ENCODE peak calls at places on chromosomes 5 and 9, in four cellular contexts. M is A549, Z is HepG2, B is GM12878. H is an unnamed sample.
A peak's percentile ranks its signal among the peaks of the same experiment; 100 is the strongest.

GRCh38 chr5:168147536-168148460 is 143.6 kb upstream of the WWC1 start:
- DNase-seq in M (no peak), Z (no peak), B (no peak), H (no peak)

GRCh38 chr5:71903826-71904225 is 184.8 kb downstream of the CARTPT start:
- DNase-seq in M (no peak), Z (no peak), B (no peak), H (no peak)

GRCh38 chr9:18437315-18438200 is 36.4 kb upstream of the ADAMTSL1 start:
- DNase-seq in M (no peak), Z (peak; percentile 9), B (no peak), H (no peak)

GRCh38 chr9:69824497-69825252 is 4.1 kb downstream of the CFAP95 start:
- DNase-seq in M (no peak), Z (no peak), B (no peak), H (no peak)

GRCh38 chr9:113299800-113300292 is 3.3 kb downstream of the RNF183 start:
- DNase-seq in M (peak; percentile 17), Z (no peak), B (no peak), H (peak; percentile 22)

GRCh38 chr5:3310551-3311340 is 284.9 kb upstream of the IRX1 start:
- DNase-seq in M (no peak), Z (peak; percentile 2), B (no peak), H (no peak)

GRCh38 chr5:43515678-43516048 is 715 bp upstream of the C5orf34 start:
- DNase-seq in M (no peak), Z (no peak), B (no peak), H (no peak)

GRCh38 chr5:159975462-159976019 is 33.4 kb upstream of the TTC1 start:
- DNase-seq in M (peak; percentile 52), Z (peak; percentile 6), B (no peak), H (peak; percentile 11)

GRCh38 chr9:124551472-124552339 is 44.5 kb upstream of the NR5A1 start:
- DNase-seq in M (peak; percentile 66), Z (peak; percentile 53), B (peak; percentile 4), H (peak; percentile 70)

GRCh38 chr9:16385590-16386578 is 484.6 kb downstream of the BNC2 start:
- DNase-seq in M (peak; percentile 25), Z (no peak), B (no peak), H (no peak)

GRCh38 chr9:114282926-114283325 is 40.0 kb upstream of the ORM1 start:
- DNase-seq in M (peak; percentile 46), Z (no peak), B (no peak), H (no peak)

GRCh38 chr5:148585988-148586387 is 68.3 kb downstream of the HTR4 start:
- DNase-seq in M (no peak), Z (no peak), B (no peak), H (no peak)

GRCh38 chr9:109141375-109141774 is 21.6 kb upstream of the TMEM245 start:
- DNase-seq in M (no peak), Z (no peak), B (no peak), H (no peak)

GRCh38 chr9:90974007-90974406 is 172.4 kb downstream of the SYK start:
- DNase-seq in M (no peak), Z (no peak), B (no peak), H (no peak)

GRCh38 chr9:69585571-69585970 is 86.6 kb downstream of the APBA1 start:
- DNase-seq in M (no peak), Z (no peak), B (no peak), H (no peak)

GRCh38 chr9:32722704-32723103 is 60.6 kb upstream of the TMEM215 start:
- DNase-seq in M (no peak), Z (no peak), B (no peak), H (no peak)

GRCh38 chr5:108148715-108149139 is 233.2 kb downstream of the FBXL17 start:
- DNase-seq in M (peak; percentile 24), Z (peak; percentile 5), B (no peak), H (peak; percentile 9)

GRCh38 chr9:6780690-6781089 is 22.9 kb downstream of the KDM4C start:
- DNase-seq in M (no peak), Z (no peak), B (no peak), H (no peak)

GRCh38 chr5:154002093-154002492 is 36.6 kb downstream of the FAM114A2 start:
- DNase-seq in M (no peak), Z (no peak), B (no peak), H (no peak)

GRCh38 chr9:97852001-97852398 is 1.0 kb upstream of the FOXE1 start:
- DNase-seq in M (no peak), Z (no peak), B (no peak), H (no peak)

GRCh38 chr5:179124853-179125788 is 64.9 kb downstream of the ZNF354C start:
- DNase-seq in M (no peak), Z (no peak), B (no peak), H (no peak)

GRCh38 chr9:69922646-69923045 is 102.0 kb downstream of the CFAP95 start:
- DNase-seq in M (no peak), Z (no peak), B (no peak), H (no peak)

GRCh38 chr5:135240781-135241360 is 158.2 kb downstream of the MACROH2A1 start:
- DNase-seq in M (no peak), Z (no peak), B (no peak), H (no peak)

GRCh38 chr9:89657765-89658164 is 53.0 kb downstream of the GADD45G start:
- DNase-seq in M (no peak), Z (no peak), B (no peak), H (no peak)

GRCh38 chr5:176894298-176894697 is 4.8 kb downstream of the HK3 start:
- DNase-seq in M (no peak), Z (no peak), B (no peak), H (no peak)

GRCh38 chr9:21070171-21070571 is 7.6 kb downstream of the IFNB1 start:
- DNase-seq in M (peak; percentile 76), Z (no peak), B (no peak), H (no peak)

GRCh38 chr5:101580591-101580990 is 677.5 kb upstream of the ST8SIA4 start:
- DNase-seq in M (no peak), Z (no peak), B (no peak), H (no peak)

GRCh38 chr5:23482642-23483041 is 24.8 kb upstream of the PRDM9 start:
- DNase-seq in M (no peak), Z (no peak), B (no peak), H (no peak)

GRCh38 chr5:109409061-109409843 is 522 bp downstream of the PJA2 start:
- DNase-seq in M (peak; percentile 78), Z (peak; percentile 49), B (peak; percentile 51), H (peak; percentile 61)
- TF ChIP-seq REST in M (peak; percentile 40), Z (no peak), B (peak; percentile 46), H (peak; percentile 52)

GRCh38 chr9:1411826-1412225 is 361.7 kb downstream of the DMRT2 start:
- DNase-seq in M (no peak), Z (no peak), B (no peak), H (no peak)

GRCh38 chr9:1421436-1421835 is 371.3 kb downstream of the DMRT2 start:
- DNase-seq in M (no peak), Z (no peak), B (no peak), H (no peak)

GRCh38 chr9:1416261-1416660 is 366.1 kb downstream of the DMRT2 start:
- DNase-seq in M (no peak), Z (no peak), B (no peak), H (no peak)
- TF ChIP-seq POLR2AphosphoS2 in M (no peak), Z (no peak), B (no peak), H (no peak)

GRCh38 chr5:112479418-112479817 is 60.3 kb upstream of the EPB41L4A start:
- DNase-seq in M (no peak), Z (no peak), B (no peak), H (no peak)
- TF ChIP-seq REST in M (no peak), Z (no peak), B (no peak), H (no peak)

DNA sequence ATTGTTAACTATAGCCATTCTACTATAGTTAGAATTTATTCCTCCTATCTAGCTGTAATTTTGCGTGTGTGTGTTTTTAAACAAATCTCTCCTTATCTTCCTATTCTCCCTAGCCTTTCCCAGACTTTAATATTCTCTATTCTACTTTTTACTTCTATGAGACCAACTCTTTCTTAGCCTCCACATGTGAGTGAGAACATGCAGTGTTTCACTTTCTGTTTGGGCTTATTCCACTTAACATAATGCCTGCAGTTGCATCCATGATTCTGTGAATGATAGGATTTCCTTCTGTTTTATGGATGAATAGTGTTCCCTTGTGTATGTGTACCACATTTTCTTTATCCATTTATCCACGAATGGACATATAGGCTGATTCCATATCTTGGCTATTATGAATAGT is 192.3 kb upstream of the TLX3 start:
- DNase-seq in M (no peak), Z (no peak), B (no peak), H (no peak)
- TF ChIP-seq POLR2AphosphoS2 in M (no peak), Z (no peak), B (no peak), H (no peak)

H was measured in K562.